ENCODE peak calls at places on chromosomes 12 and 14, in six cellular contexts. A, M, W, S, O and F are unnamed samples.

GRCh38 chr12:57430117-57430930 is 519 bp downstream of the R3HDM2 start:
- DNase-seq in A (peak; percentile 78), M (peak; percentile 32), W (peak; percentile 48), S (peak; percentile 77), O (peak; percentile 27), F (peak; percentile 66)

GRCh38 chr12:48286665-48287064 is 64.1 kb downstream of the ZNF641 start:
- DNase-seq in A (no peak), M (no peak), W (peak; percentile 6), S (no peak), O (peak; percentile 16), F (no peak)

GRCh38 chr12:5123921-5124320 is 80.2 kb downstream of the KCNA5 start:
- DNase-seq in A (no peak), M (no peak), W (no peak), S (no peak), O (no peak), F (no peak)

GRCh38 chr12:74349925-74350324 is 187.7 kb upstream of the ATXN7L3B start:
- DNase-seq in A (no peak), M (no peak), W (no peak), S (no peak), O (no peak), F (no peak)

GRCh38 chr12:40107803-40108620 is 2.1 kb upstream of the SLC2A13 start:
- DNase-seq in A (peak; percentile 32), M (no peak), W (no peak), S (no peak), O (no peak), F (no peak)

GRCh38 chr14:72947366-72948160 is 21.3 kb downstream of the DCAF4 start:
- DNase-seq in A (no peak), M (no peak), W (no peak), S (no peak), O (no peak), F (no peak)

GRCh38 chr14:49207451-49207850 is 378.7 kb downstream of the RPS29 start:
- DNase-seq in A (no peak), M (no peak), W (no peak), S (no peak), O (no peak), F (no peak)

GRCh38 chr12:5201554-5202243 is 158.0 kb downstream of the KCNA5 start:
- DNase-seq in A (no peak), M (no peak), W (peak; percentile 48), S (no peak), O (peak; percentile 2), F (no peak)

GRCh38 chr12:98955284-98955683 is 310.2 kb downstream of the APAF1 start:
- DNase-seq in A (no peak), M (no peak), W (no peak), S (no peak), O (peak; percentile 65), F (peak; percentile 54)

GRCh38 chr14:61584258-61584657 is 111.1 kb upstream of the HIF1A start:
- DNase-seq in A (no peak), M (no peak), W (no peak), S (no peak), O (peak; percentile 63), F (no peak)
- H3K4me1 ChIP-seq in A (peaks cover 34% of the 10 kb centered on the region), M (no peaks in the 10 kb centered on the region), W (peaks cover 42% of the 10 kb centered on the region), S (peaks cover 26% of the 10 kb centered on the region), O (peaks cover 34% of the 10 kb centered on the region), F (no peaks in the 10 kb centered on the region)

GRCh38 chr12:51520576-51521325 is 70.3 kb upstream of the SCN8A start:
- DNase-seq in A (no peak), M (no peak), W (no peak), S (no peak), O (no peak), F (no peak)
- TF ChIP-seq CTCF in A (no peak), M (no peak), W (no peak), S (no peak), O (no peak), F (no peak)

GRCh38 chr14:69636051-69636639 is 24.7 kb downstream of the SUSD6 start:
- DNase-seq in A (no peak), M (no peak), W (peak; percentile 25), S (no peak), O (no peak), F (no peak)

GRCh38 chr14:69634871-69635270 is 23.5 kb downstream of the SUSD6 start:
- DNase-seq in A (no peak), M (no peak), W (no peak), S (no peak), O (no peak), F (no peak)

GRCh38 chr14:69633238-69633637 is 21.8 kb downstream of the SUSD6 start:
- DNase-seq in A (no peak), M (no peak), W (no peak), S (no peak), O (no peak), F (no peak)

GRCh38 chr14:69637503-69638030 is 26.2 kb downstream of the SUSD6 start:
- DNase-seq in A (no peak), M (no peak), W (peak; percentile 50), S (no peak), O (no peak), F (no peak)

DNA sequence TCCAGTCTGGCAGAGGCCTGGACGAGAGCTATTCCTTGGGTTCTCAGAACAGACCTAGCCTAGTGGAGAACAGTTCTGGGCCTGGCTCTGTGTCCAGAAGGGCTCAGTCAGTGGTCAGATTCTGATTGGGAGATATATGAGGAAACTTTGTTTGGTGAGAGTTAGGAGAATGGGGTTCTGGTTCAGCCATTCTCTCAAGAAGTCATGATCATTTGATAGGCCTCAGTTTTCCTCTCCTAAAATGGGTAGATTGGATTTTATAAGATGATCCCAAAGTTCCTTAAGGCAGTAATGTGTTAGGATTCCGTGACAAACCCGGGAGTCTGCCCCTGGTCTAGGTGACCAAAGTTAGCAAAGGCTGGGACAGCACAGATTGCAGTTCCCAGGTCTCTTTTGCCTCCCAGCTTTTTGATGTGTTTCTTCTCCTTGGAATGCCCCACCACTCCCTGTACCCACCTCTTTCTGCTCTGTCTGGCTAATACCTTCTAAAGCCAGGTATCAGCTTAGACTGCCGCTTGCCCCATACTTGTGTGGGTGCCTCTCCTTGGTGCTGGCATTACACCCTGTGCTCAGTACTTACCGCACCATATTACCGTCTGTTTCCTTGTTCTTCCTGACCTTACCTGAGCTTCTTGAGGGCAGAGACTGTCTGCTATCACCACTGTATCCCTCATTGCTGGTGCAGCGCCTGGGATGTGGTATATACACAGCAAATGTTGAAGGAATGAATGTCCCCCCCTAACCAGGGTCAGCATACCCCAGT is 25.5 kb downstream of the SUSD6 start:
- DNase-seq in A (no peak), M (no peak), W (no peak), S (no peak), O (no peak), F (no peak)
- H3K4me1 ChIP-seq in A (peaks cover 76% of the 10 kb centered on the region), M (peaks cover 23% of the 10 kb centered on the region), W (peaks cover 77% of the 10 kb centered on the region), S (peaks cover 70% of the 10 kb centered on the region), O (peaks cover 14% of the 10 kb centered on the region), F (peaks cover 12% of the 10 kb centered on the region)

DNA sequence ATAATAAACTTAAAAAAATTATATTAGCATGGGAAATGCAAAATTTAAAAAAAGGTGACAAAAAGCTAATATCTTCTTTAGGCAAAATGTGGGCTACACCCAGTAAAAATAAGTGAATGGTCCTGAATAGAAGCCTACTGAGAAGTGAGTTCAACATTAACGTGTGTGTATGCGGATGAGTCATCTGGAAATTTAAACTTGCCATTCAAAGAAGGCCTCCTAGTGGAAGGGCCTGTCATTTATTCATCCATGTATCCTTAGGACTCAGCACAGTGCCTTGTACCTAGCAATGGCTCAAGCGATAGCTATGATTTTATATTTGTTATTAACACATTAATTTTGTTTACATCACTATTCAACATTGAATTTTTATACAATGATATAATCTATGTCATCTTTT is 226.2 kb downstream of the NUBPL start:
- DNase-seq in A (no peak), M (no peak), W (no peak), S (no peak), O (peak; percentile 57), F (no peak)
- TF ChIP-seq CTCF in A (peak; percentile 8), M (no peak), W (peak; percentile 4), S (no peak), O (peak; percentile 49), F (no peak)

GRCh38 chr12:14901228-14901562 is 15.5 kb upstream of the MGP start:
- DNase-seq in A (no peak), M (no peak), W (peak; percentile 40), S (no peak), O (peak; percentile 1), F (no peak)
- H3K4me1 ChIP-seq in A (peaks cover 61% of the 10 kb centered on the region), M (no peaks in the 10 kb centered on the region), W (peaks cover 64% of the 10 kb centered on the region), S (peaks cover 15% of the 10 kb centered on the region), O (no peaks in the 10 kb centered on the region), F (peaks cover 9% of the 10 kb centered on the region)

GRCh38 chr12:14418526-14418925 is 53.0 kb downstream of the ATF7IP start:
- DNase-seq in A (no peak), M (no peak), W (no peak), S (no peak), O (peak; percentile 33), F (no peak)

GRCh38 chr12:14417717-14418116 is 52.2 kb downstream of the ATF7IP start:
- DNase-seq in A (peak; percentile 63), M (peak; percentile 50), W (peak; percentile 79), S (peak; percentile 72), O (peak; percentile 54), F (peak; percentile 21)

GRCh38 chr12:14410841-14411569 is 45.5 kb downstream of the ATF7IP start:
- DNase-seq in A (no peak), M (no peak), W (no peak), S (no peak), O (peak; percentile 63), F (no peak)

GRCh38 chr12:14416658-14417057 is 51.2 kb downstream of the ATF7IP start:
- DNase-seq in A (no peak), M (no peak), W (peak; percentile 32), S (no peak), O (peak; percentile 50), F (peak; percentile 75)
- TF ChIP-seq CTCF in A (peak; percentile 22), M (no peak), W (peak; percentile 20), S (no peak), O (no peak), F (peak; percentile 36)